ENCODE peak calls at places on chromosomes 7 and 10, in nine cellular contexts. Q is small intestine; V is GM10248; B is NCI-H2029 treated with DMSO at 0.1 percent for 48 hours; Y is central memory CD4-positive, alpha-beta T cell; M is stimulated activated CD8-positive, alpha-beta memory T cell treated with anti-CD3 and anti-CD28 coated beads, Interleukin-4, amount 100 ng/mL, for 24 hours; K is stromal cell of bone marrow; S is Kasumi-1; C is dorsolateral prefrontal cortex. I is an unnamed sample.

GRCh38 chr10:127000598-127000997 is 95.4 kb downstream of the DOCK1 start:
- DNase-seq in Q (no peak), K (no peak), B (no peak), S (no peak), Y (no peak), V (no peak), M (no peak), C (no peak), I (no peak)

GRCh38 chr7:155706376-155706775 is 61.9 kb downstream of the RBM33 start:
- DNase-seq in V (no peak), B (no peak), Y (no peak), M (no peak), S (no peak), K (no peak), C (no peak), Q (no peak), I (no peak)

GRCh38 chr10:3772349-3773222 is 12.4 kb downstream of the KLF6 start:
- DNase-seq in B (no peak), Q (no peak), C (no peak), K (no peak), Y (no peak), S (no peak), M (no peak), V (no peak), I (peak; percentile 42)

GRCh38 chr10:13734151-13734550 is 147.4 kb downstream of the PRPF18 start:
- DNase-seq in M (no peak), V (no peak), S (no peak), K (no peak), C (no peak), B (no peak), Q (no peak), Y (no peak), I (no peak)

GRCh38 chr10:94123253-94123995 is 129.7 kb downstream of the PLCE1 start:
- DNase-seq in C (no peak), K (peak; percentile 69), B (no peak), V (no peak), Q (no peak), M (no peak), Y (no peak), S (no peak), I (peak; percentile 89)

GRCh38 chr7:51075681-51076580 is 240.7 kb downstream of the COBL start:
- DNase-seq in K (no peak), Y (no peak), B (no peak), S (no peak), Q (no peak), C (no peak), V (no peak), M (no peak), I (no peak)

GRCh38 chr10:113524539-113525490 is 28.0 kb upstream of the HABP2 start:
- DNase-seq in Q (no peak), K (peak; percentile 10), V (no peak), C (no peak), S (no peak), M (no peak), Y (no peak), B (no peak), I (peak; percentile 11)

GRCh38 chr10:43884516-43885105 is 235.9 kb upstream of the ZNF32 start:
- DNase-seq in Q (no peak), K (no peak), B (no peak), M (no peak), Y (no peak), C (no peak), V (no peak), S (no peak), I (no peak)

GRCh38 chr10:30392564-30392990 is 41.4 kb upstream of the MAP3K8 start:
- DNase-seq in Y (peak; percentile 56), M (peak; percentile 50), C (peak; percentile 67), B (no peak), Q (peak; percentile 84), V (peak; percentile 88), K (no peak), S (peak; percentile 86), I (peak; percentile 39)

GRCh38 chr10:93481931-93482834 is at the start of gene MYOF:
- DNase-seq in K (peak; percentile 82), S (peak; percentile 96), Q (peak; percentile 80), C (no peak), M (no peak), B (peak; percentile 44), Y (peak; percentile 53), V (peak; percentile 70), I (peak; percentile 90)

GRCh38 chr10:88974446-88975376 is 15.9 kb upstream of the FAS start:
- DNase-seq in S (peak; percentile 58), M (no peak), B (no peak), Y (no peak), Q (peak; percentile 78), K (no peak), C (no peak), V (no peak), I (peak; percentile 49)

GRCh38 chr7:4561775-4562174 is 120.3 kb upstream of the FOXK1 start:
- DNase-seq in K (no peak), Q (no peak), Y (no peak), C (no peak), B (no peak), V (no peak), S (no peak), M (no peak), I (no peak)

GRCh38 chr7:152891160-152891621 is 131.6 kb downstream of the ACTR3B start:
- DNase-seq in S (no peak), C (no peak), B (no peak), K (no peak), Q (no peak), M (no peak), V (no peak), Y (no peak), I (no peak)

GRCh38 chr10:49282306-49282705 is 16.7 kb upstream of the C10orf71 start:
- DNase-seq in K (no peak), V (no peak), Q (no peak), C (no peak), M (no peak), Y (no peak), B (no peak), S (no peak), I (no peak)

GRCh38 chr7:106281919-106282318 is 2.9 kb downstream of the NAMPT start:
- DNase-seq in V (no peak), M (no peak), Y (no peak), Q (no peak), S (no peak), B (no peak), C (no peak), K (no peak), I (no peak)

GRCh38 chr7:118609207-118609606 is 384.7 kb downstream of the ANKRD7 start:
- DNase-seq in S (no peak), K (no peak), Y (no peak), Q (no peak), C (no peak), M (no peak), B (no peak), V (no peak), I (no peak)

GRCh38 chr7:30750574-30751256 is 1.2 kb upstream of the INMT start:
- DNase-seq in Y (no peak), V (no peak), Q (peak; percentile 88), S (no peak), M (no peak), K (peak; percentile 80), C (peak; percentile 69), B (no peak), I (peak; percentile 82)

GRCh38 chr10:82953331-82953730 is 1078.3 kb downstream of the NRG3 start:
- DNase-seq in Q (no peak), V (no peak), B (no peak), S (no peak), C (no peak), M (no peak), K (no peak), Y (no peak), I (no peak)

GRCh38 chr7:102426268-102427031 is 6.9 kb upstream of the ORAI2 start:
- DNase-seq in Q (peak; percentile 36), K (no peak), C (no peak), S (peak; percentile 80), V (peak; percentile 83), B (no peak), M (peak; percentile 61), Y (peak; percentile 78), I (no peak)

GRCh38 chr10:94088926-94089381 is 95.2 kb downstream of the PLCE1 start:
- DNase-seq in B (no peak), K (peak; percentile 35), M (no peak), Y (no peak), S (no peak), V (no peak), Q (no peak), C (no peak), I (peak; percentile 72)

GRCh38 chr10:31272841-31273240 is 46.2 kb upstream of the ZEB1 start:
- DNase-seq in V (no peak), C (no peak), Q (no peak), K (no peak), Y (no peak), S (peak; percentile 29), B (no peak), M (no peak), I (no peak)

GRCh38 chr7:152866791-152867481 is 107.4 kb downstream of the ACTR3B start:
- DNase-seq in Y (no peak), M (no peak), Q (no peak), B (no peak), K (no peak), V (no peak), C (no peak), S (no peak), I (no peak)

GRCh38 chr7:23712368-23713284 is 2.6 kb downstream of the STK31 start:
- DNase-seq in S (peak; percentile 87), V (peak; percentile 56), Q (peak; percentile 59), K (peak; percentile 66), M (no peak), C (no peak), B (peak; percentile 27), Y (peak; percentile 38), I (peak; percentile 67)

GRCh38 chr7:136971776-136972175 is 103.3 kb downstream of the CHRM2 start:
- DNase-seq in Q (no peak), M (no peak), S (no peak), C (no peak), B (no peak), Y (no peak), V (no peak), K (no peak), I (no peak)

GRCh38 chr7:96737545-96738050 is 28.0 kb upstream of the SEM1 start:
- DNase-seq in S (no peak), V (no peak), Q (no peak), B (no peak), Y (no peak), C (no peak), K (no peak), M (no peak), I (no peak)

GRCh38 chr7:146331369-146331768 is 214.8 kb downstream of the CNTNAP2 start:
- DNase-seq in M (no peak), Y (no peak), Q (no peak), B (no peak), V (no peak), K (no peak), S (no peak), C (no peak), I (no peak)

GRCh38 chr7:92717601-92717981 is 118.8 kb downstream of the CDK6 start:
- DNase-seq in V (no peak), B (no peak), K (peak; percentile 43), C (no peak), Y (no peak), M (no peak), Q (no peak), S (no peak), I (peak; percentile 42)

GRCh38 chr10:35387768-35388167 is 51.5 kb downstream of the CCNY start:
- DNase-seq in M (no peak), Q (no peak), K (no peak), Y (no peak), V (peak; percentile 41), C (no peak), B (no peak), S (no peak), I (peak; percentile 75)

GRCh38 chr7:95658676-95659075 is 62.4 kb upstream of the PDK4 start:
- DNase-seq in C (no peak), S (no peak), K (no peak), B (no peak), Y (no peak), V (no peak), M (no peak), Q (peak; percentile 88), I (no peak)

GRCh38 chr7:102125127-102125561 is 161.5 kb upstream of the SH2B2 start:
- DNase-seq in S (no peak), Y (no peak), Q (no peak), M (no peak), C (peak; percentile 24), B (peak; percentile 72), K (peak; percentile 73), V (peak; percentile 69), I (peak; percentile 95)

GRCh38 chr7:95330194-95331003 is 6.1 kb upstream of the PON1 start:
- DNase-seq in K (no peak), C (no peak), M (no peak), S (peak; percentile 27), Q (peak; percentile 53), V (peak; percentile 33), B (peak; percentile 14), Y (peak; percentile 7), I (no peak)

I was measured in iris pigment epithelial cell.